ENCODE peak calls at places on chromosomes 1 and 21, in nine cellular contexts. G is H1, F is PC-3, T is keratinocyte, S is GM23338, H is endothelial cell of umbilical vein, X is K562, E is neural progenitor cell, L is fibroblast of lung. K is an unnamed sample.

GRCh38 chr1:14826172-14826636 is 227.7 kb downstream of the KAZN start:
- DNase-seq in G (no peak), F (peak), T (no peak), S (no peak), H (no peak), X (peak), E (no peak), L (peak), K (peak)

GRCh38 chr1:31027693-31028526 is 37.6 kb downstream of the PUM1 start:
- DNase-seq in G (no peak), F (no peak), T (no peak), S (no peak), H (peak), X (peak), E (no peak), L (no peak), K (no peak)

GRCh38 chr1:160827418-160827817 is 31.4 kb downstream of the LY9 start:
- DNase-seq in G (no peak), F (peak), T (no peak), S (no peak), H (no peak), X (no peak), E (no peak), L (peak), K (no peak)

GRCh38 chr1:24374891-24375786 is 38.4 kb downstream of the STPG1 start:
- DNase-seq in G (peak), F (peak), T (no peak), S (peak), H (no peak), X (no peak), E (peak), L (no peak), K (peak)

GRCh38 chr1:204633665-204634064 is 51.9 kb downstream of the LRRN2 start:
- DNase-seq in G (no peak), F (no peak), T (no peak), S (no peak), H (no peak), X (no peak), E (no peak), L (no peak), K (no peak)

GRCh38 chr1:3029481-3029961 is 8.3 kb downstream of the ACTRT2 start:
- DNase-seq in G (no peak), F (no peak), T (no peak), S (no peak), H (no peak), X (no peak), E (no peak), L (no peak), K (no peak)

GRCh38 chr1:75693551-75693950 is 31.0 kb upstream of the ACADM start:
- DNase-seq in G (no peak), F (no peak), T (no peak), S (no peak), H (no peak), X (peak), E (no peak), L (no peak), K (no peak)

GRCh38 chr1:231351816-231352215 is 13.7 kb downstream of the SPRTN start:
- DNase-seq in G (no peak), F (no peak), T (no peak), S (no peak), H (peak), X (no peak), E (no peak), L (no peak), K (no peak)

GRCh38 chr1:41848216-41848952 is 70.3 kb downstream of the HIVEP3 start:
- DNase-seq in G (no peak), F (no peak), T (no peak), S (no peak), H (no peak), X (no peak), E (no peak), L (no peak), K (no peak)

GRCh38 chr1:66335859-66336640 is 197.9 kb upstream of the SGIP1 start:
- DNase-seq in G (no peak), F (no peak), T (no peak), S (peak), H (peak), X (no peak), E (no peak), L (no peak), K (no peak)

GRCh38 chr1:6588128-6588892 is 8.5 kb downstream of the ZBTB48 start:
- DNase-seq in G (no peak), F (no peak), T (no peak), S (no peak), H (no peak), X (no peak), E (no peak), L (no peak), K (no peak)

GRCh38 chr1:63073530-63074306 is 248.6 kb upstream of the FOXD3 start:
- DNase-seq in G (no peak), F (no peak), T (no peak), S (peak), H (no peak), X (no peak), E (peak), L (no peak), K (no peak)

GRCh38 chr1:78619803-78620579 is at the start of gene IFI44L:
- DNase-seq in G (no peak), F (peak), T (no peak), S (no peak), H (peak), X (no peak), E (no peak), L (peak), K (peak)

GRCh38 chr21:34636961-34637360 is 22.0 kb upstream of the RCAN1 start:
- DNase-seq in G (no peak), F (no peak), T (no peak), S (no peak), H (no peak), X (no peak), E (no peak), L (no peak), K (no peak)

GRCh38 chr21:43194303-43195130 is 25.7 kb downstream of the CRYAA start:
- DNase-seq in G (no peak), F (no peak), T (no peak), S (no peak), H (no peak), X (no peak), E (no peak), L (no peak), K (no peak)

GRCh38 chr1:181112071-181112929 is 23.8 kb downstream of the IER5 start:
- DNase-seq in G (no peak), F (peak), T (peak), S (no peak), H (peak), X (peak), E (no peak), L (peak), K (peak)

GRCh38 chr1:152419917-152420316 is 5.9 kb upstream of the CRNN start:
- DNase-seq in G (no peak), F (no peak), T (no peak), S (no peak), H (no peak), X (no peak), E (no peak), L (no peak), K (no peak)

DNA sequence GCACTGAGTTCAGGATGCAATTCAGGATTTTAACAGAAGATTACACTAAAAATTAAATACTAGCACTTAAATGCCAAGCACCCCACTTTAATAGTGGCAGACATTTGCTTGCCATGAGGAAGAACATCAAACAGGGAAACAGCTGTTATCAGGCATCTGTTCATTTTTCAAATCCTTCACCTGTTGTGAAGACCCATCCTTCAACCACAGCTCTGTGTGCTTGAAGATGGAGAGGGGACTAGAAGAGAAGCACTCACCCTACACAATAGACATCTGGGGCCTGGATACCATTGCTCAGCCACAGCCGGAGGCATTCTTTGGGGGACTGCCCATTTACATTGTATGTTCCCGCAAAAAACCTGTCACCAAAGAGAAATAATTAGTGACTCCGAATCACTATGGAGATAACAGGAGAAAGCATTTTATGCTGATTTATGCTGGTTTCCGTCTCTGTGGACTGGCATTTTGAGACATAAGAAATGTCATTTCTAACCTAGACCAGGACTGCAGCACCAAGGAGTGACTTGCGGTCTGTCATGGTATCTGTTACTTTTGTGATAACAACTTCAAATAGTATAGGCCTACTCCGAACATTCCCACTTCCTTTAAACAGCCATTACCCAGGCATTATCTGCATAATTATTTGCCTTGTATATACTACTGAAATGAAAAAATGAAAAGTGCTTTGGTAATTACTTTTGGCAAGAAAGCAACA is 28.8 kb upstream of the MTF1 start:
- DNase-seq in G (no peak), F (no peak), T (no peak), S (no peak), H (no peak), X (no peak), E (no peak), L (no peak), K (no peak)
- TF ChIP-seq EZH2 in G (no peak), F (no peak), T (no peak), S (no peak), H (no peak), X (no peak), E (no peak), L (no peak), K (no peak)

DNA sequence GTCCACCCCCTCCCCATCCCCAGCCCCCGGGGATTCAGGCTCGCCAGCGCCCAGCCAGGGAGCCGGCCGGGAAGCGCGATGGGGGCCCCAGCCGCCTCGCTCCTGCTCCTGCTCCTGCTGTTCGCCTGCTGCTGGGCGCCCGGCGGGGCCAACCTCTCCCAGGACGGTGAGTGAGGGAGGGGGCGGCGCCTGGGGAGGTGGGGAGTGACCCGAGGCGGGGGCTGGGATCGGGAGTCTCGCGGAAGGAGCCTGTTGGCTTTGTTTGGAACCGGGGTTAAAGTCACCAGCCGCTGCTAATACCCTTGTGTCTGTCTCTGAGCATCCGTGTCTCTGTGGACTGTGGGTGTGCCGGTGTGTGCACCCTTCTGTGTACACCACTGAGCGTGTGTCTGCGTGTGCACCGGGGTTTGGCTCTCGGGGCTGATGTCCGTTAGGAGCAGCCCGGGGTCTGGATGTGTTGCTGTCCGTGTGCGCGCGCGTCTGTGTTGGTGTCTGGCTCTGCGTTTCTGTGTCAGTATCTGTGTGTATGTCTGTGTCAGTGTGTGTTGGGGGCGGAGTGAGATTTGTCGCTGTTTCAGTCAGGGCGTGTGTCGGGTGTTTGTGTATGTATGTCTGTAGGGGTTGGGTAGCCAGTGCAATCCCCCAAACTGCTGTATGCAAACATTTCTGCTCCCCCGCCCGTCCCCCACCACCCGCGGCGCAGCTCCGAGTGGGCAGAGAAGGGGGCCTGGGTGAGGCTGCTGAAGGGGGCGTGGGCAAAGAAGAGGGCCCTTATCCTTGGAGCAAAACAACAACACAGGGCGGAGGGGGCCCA is 480 bp downstream of the CADM3 start:
- DNase-seq in G (no peak), F (no peak), T (no peak), S (peak), H (peak), X (no peak), E (peak), L (no peak), K (no peak)
- TF ChIP-seq EZH2 in G (no peak), F (no peak), T (peak), S (no peak), H (peak), X (no peak), E (no peak), L (peak), K (peak)

GRCh38 chr1:217138173-217138838 is 415.1 kb upstream of the ESRRG start:
- DNase-seq in G (no peak), F (no peak), T (no peak), S (peak), H (no peak), X (no peak), E (peak), L (no peak), K (no peak)
- TF ChIP-seq EZH2 in G (no peak), F (no peak), T (peak), S (peak), H (peak), X (no peak), E (peak), L (no peak), K (peak)

GRCh38 chr1:26575350-26575747 is 45.8 kb downstream of the RPS6KA1 start:
- DNase-seq in G (no peak), F (no peak), T (no peak), S (no peak), H (no peak), X (peak), E (no peak), L (no peak), K (no peak)
- TF ChIP-seq EZH2 in G (no peak), F (no peak), T (no peak), S (no peak), H (no peak), X (no peak), E (no peak), L (no peak), K (no peak)

GRCh38 chr1:9201421-9202239 is 32.9 kb upstream of the H6PD start:
- DNase-seq in G (no peak), F (peak), T (no peak), S (peak), H (peak), X (no peak), E (peak), L (peak), K (peak)
- TF ChIP-seq EZH2 in G (peak), F (no peak), T (no peak), S (peak), H (no peak), X (no peak), E (no peak), L (no peak), K (no peak)

GRCh38 chr1:215079456-215079855 is 3.1 kb upstream of the KCNK2 start:
- DNase-seq in G (no peak), F (no peak), T (no peak), S (no peak), H (no peak), X (no peak), E (no peak), L (no peak), K (no peak)

GRCh38 chr1:215082532-215083407 is at the start of gene KCNK2:
- DNase-seq in G (no peak), F (peak), T (no peak), S (peak), H (no peak), X (no peak), E (peak), L (no peak), K (peak)

GRCh38 chr1:215076312-215076711 is 6.2 kb upstream of the KCNK2 start:
- DNase-seq in G (no peak), F (peak), T (peak), S (peak), H (peak), X (peak), E (peak), L (peak), K (peak)

GRCh38 chr1:215083408-215083961 is 948 bp downstream of the KCNK2 start:
- DNase-seq in G (no peak), F (no peak), T (no peak), S (peak), H (peak), X (no peak), E (peak), L (peak), K (peak)

GRCh38 chr1:215081566-215082531 is 688 bp upstream of the KCNK2 start:
- DNase-seq in G (no peak), F (no peak), T (no peak), S (peak), H (no peak), X (no peak), E (peak), L (no peak), K (no peak)
- TF ChIP-seq EZH2 in G (peak), F (no peak), T (peak), S (no peak), H (peak), X (no peak), E (peak), L (no peak), K (peak)

DNA sequence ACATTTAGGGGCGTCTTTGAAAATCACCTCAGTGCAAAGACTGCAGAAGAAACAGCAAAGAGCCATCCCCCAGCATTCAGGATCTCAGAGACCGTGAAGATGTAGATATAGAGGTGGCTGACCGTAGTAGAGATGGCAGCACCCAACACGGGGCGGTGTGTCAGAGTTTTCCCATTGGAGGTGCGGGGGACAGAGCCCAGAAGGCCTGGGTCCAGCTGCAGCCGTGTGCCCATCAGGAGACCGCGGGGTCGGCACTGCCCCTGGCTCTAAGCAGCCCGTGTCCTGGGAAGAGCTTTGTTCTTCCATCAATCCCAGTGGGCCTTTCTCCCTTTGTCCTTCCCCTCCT is 1.1 kb downstream of the GABRD start:
- DNase-seq in G (no peak), F (no peak), T (no peak), S (no peak), H (no peak), X (no peak), E (no peak), L (no peak), K (no peak)
- TF ChIP-seq EZH2 in G (no peak), F (no peak), T (no peak), S (no peak), H (no peak), X (no peak), E (no peak), L (no peak), K (no peak)

GRCh38 chr1:228007054-228007800 is 429 bp downstream of the WNT3A start:
- DNase-seq in G (no peak), F (no peak), T (no peak), S (peak), H (no peak), X (no peak), E (peak), L (no peak), K (no peak)
- TF ChIP-seq EZH2 in G (no peak), F (peak), T (peak), S (peak), H (peak), X (no peak), E (peak), L (no peak), K (peak)

GRCh38 chr1:12065872-12066271 is 2.8 kb downstream of the TNFRSF8 start:
- DNase-seq in G (no peak), F (no peak), T (no peak), S (no peak), H (no peak), X (no peak), E (no peak), L (no peak), K (no peak)

GRCh38 chr1:12063141-12064072 is at the start of gene TNFRSF8:
- DNase-seq in G (no peak), F (no peak), T (no peak), S (peak), H (no peak), X (peak), E (peak), L (peak), K (no peak)

GRCh38 chr1:12060500-12060899 is 2.6 kb upstream of the TNFRSF8 start:
- DNase-seq in G (no peak), F (no peak), T (no peak), S (no peak), H (no peak), X (no peak), E (no peak), L (no peak), K (no peak)

GRCh38 chr1:12067900-12068821 is 5.1 kb downstream of the TNFRSF8 start:
- DNase-seq in G (peak), F (no peak), T (no peak), S (peak), H (no peak), X (peak), E (peak), L (peak), K (peak)

GRCh38 chr1:12064073-12064969 is 1.2 kb downstream of the TNFRSF8 start:
- DNase-seq in G (no peak), F (no peak), T (no peak), S (no peak), H (no peak), X (no peak), E (no peak), L (no peak), K (no peak)
- TF ChIP-seq EZH2 in G (no peak), F (no peak), T (peak), S (no peak), H (no peak), X (no peak), E (no peak), L (no peak), K (no peak)

GRCh38 chr1:34930702-34931071 is 1.2 kb upstream of the DLGAP3 start:
- DNase-seq in G (no peak), F (no peak), T (no peak), S (no peak), H (no peak), X (no peak), E (no peak), L (no peak), K (no peak)

GRCh38 chr1:34929497-34929852 is at the start of gene DLGAP3:
- DNase-seq in G (no peak), F (no peak), T (no peak), S (peak), H (no peak), X (peak), E (peak), L (no peak), K (no peak)

GRCh38 chr1:34928865-34929496 is 469 bp downstream of the DLGAP3 start:
- DNase-seq in G (no peak), F (no peak), T (no peak), S (peak), H (peak), X (peak), E (no peak), L (no peak), K (no peak)

GRCh38 chr1:34928066-34928864 is 1.2 kb downstream of the DLGAP3 start:
- DNase-seq in G (no peak), F (no peak), T (no peak), S (peak), H (no peak), X (no peak), E (no peak), L (no peak), K (no peak)

GRCh38 chr1:34929853-34930701 is 627 bp upstream of the DLGAP3 start:
- DNase-seq in G (peak), F (no peak), T (no peak), S (peak), H (no peak), X (no peak), E (peak), L (no peak), K (no peak)
- TF ChIP-seq EZH2 in G (no peak), F (peak), T (peak), S (no peak), H (peak), X (no peak), E (peak), L (peak), K (peak)